ENCODE peak calls at places on chromosomes 7 and 10, in nine cellular contexts. S is NCI-H146, B is NCI-H1092, W is NCI-H510A treated with DMSO at 0.1 percent for 48 hours, D is GOT3, G is left ventricle myocardium superior, Q is H9, I is NCI-H1105 treated with DMSO at 0.1 percent for 48 hours, A is renal cortical epithelial cell. C is an unnamed sample.

GRCh38 chr10:6298428-6298827 is 95.7 kb downstream of the PFKFB3 start:
- DNase-seq in S (no peak), B (no peak), W (no peak), D (no peak), G (no peak), Q (no peak), I (no peak), A (no peak), C (no peak)

GRCh38 chr7:158695726-158696452 is 8.7 kb downstream of the NCAPG2 start:
- DNase-seq in S (no peak), B (no peak), W (peak; percentile 41), D (no peak), G (no peak), Q (peak; percentile 33), I (peak; percentile 21), A (peak; percentile 56), C (peak; percentile 28)

GRCh38 chr10:3825244-3825643 is 40.2 kb upstream of the KLF6 start:
- DNase-seq in S (no peak), B (no peak), W (no peak), D (no peak), G (no peak), Q (no peak), I (no peak), A (peak; percentile 70), C (no peak)

GRCh38 chr7:64876792-64877713 is 26.0 kb upstream of the ZNF273 start:
- DNase-seq in S (peak; percentile 88), B (peak; percentile 77), W (peak; percentile 34), D (no peak), G (peak; percentile 83), Q (peak; percentile 27), I (peak; percentile 69), A (peak; percentile 13), C (no peak)

GRCh38 chr10:37654466-37654865 is 202.9 kb downstream of the ZNF248 start:
- DNase-seq in S (no peak), B (no peak), W (no peak), D (no peak), G (no peak), Q (no peak), I (no peak), A (no peak), C (no peak)

GRCh38 chr10:5292196-5292735 is 72.5 kb upstream of the UCN3 start:
- DNase-seq in S (no peak), B (no peak), W (no peak), D (no peak), G (no peak), Q (no peak), I (no peak), A (no peak), C (no peak)

GRCh38 chr10:113704637-113705343 is 25.1 kb downstream of the CASP7 start:
- DNase-seq in S (peak; percentile 53), B (peak; percentile 21), W (peak; percentile 66), D (no peak), G (no peak), Q (no peak), I (peak; percentile 36), A (peak; percentile 39), C (peak; percentile 14)

GRCh38 chr10:154348-154747 is 19.1 kb downstream of the ZMYND11 start:
- DNase-seq in S (no peak), B (no peak), W (no peak), D (no peak), G (no peak), Q (no peak), I (no peak), A (no peak), C (no peak)

GRCh38 chr10:53601260-53601875 is 828.8 kb upstream of the MBL2 start:
- DNase-seq in S (peak; percentile 46), B (peak; percentile 0), W (peak; percentile 71), D (no peak), G (no peak), Q (no peak), I (peak; percentile 5), A (peak; percentile 59), C (peak; percentile 24)

GRCh38 chr10:125799446-125799845 is 23.6 kb downstream of the UROS start:
- DNase-seq in S (no peak), B (no peak), W (no peak), D (no peak), G (no peak), Q (no peak), I (no peak), A (no peak), C (no peak)

GRCh38 chr10:101027281-101027680 is 3.6 kb downstream of the PDZD7 start:
- DNase-seq in S (no peak), B (no peak), W (no peak), D (no peak), G (no peak), Q (no peak), I (no peak), A (no peak), C (no peak)

GRCh38 chr7:9488555-9488954 is 1055.1 kb downstream of the NXPH1 start:
- DNase-seq in S (no peak), B (no peak), W (no peak), D (no peak), G (no peak), Q (no peak), I (no peak), A (peak; percentile 65), C (peak; percentile 68)

GRCh38 chr7:107690611-107691010 is 30.0 kb downstream of the SLC26A4 start:
- DNase-seq in S (no peak), B (no peak), W (no peak), D (no peak), G (no peak), Q (no peak), I (no peak), A (no peak), C (no peak)

GRCh38 chr7:44043902-44044301 is 600 bp upstream of the DBNL start:
- DNase-seq in S (peak; percentile 22), B (no peak), W (no peak), D (no peak), G (no peak), Q (no peak), I (no peak), A (no peak), C (no peak)

GRCh38 chr10:46525824-46526681 is 30.4 kb downstream of the GPRIN2 start:
- DNase-seq in S (no peak), B (no peak), W (no peak), D (no peak), G (peak; percentile 7), Q (no peak), I (no peak), A (no peak), C (peak; percentile 46)

GRCh38 chr10:58240531-58240930 is 27.2 kb downstream of the IPMK start:
- DNase-seq in S (no peak), B (no peak), W (no peak), D (no peak), G (no peak), Q (no peak), I (no peak), A (peak; percentile 38), C (peak; percentile 29)

GRCh38 chr10:4316166-4316810 is 509.7 kb upstream of the AKR1E2 start:
- DNase-seq in S (no peak), B (no peak), W (no peak), D (peak; percentile 50), G (peak; percentile 46), Q (no peak), I (no peak), A (peak; percentile 11), C (no peak)

GRCh38 chr7:48140001-48140681 is 31.1 kb upstream of the ABCA13 start:
- DNase-seq in S (no peak), B (no peak), W (no peak), D (no peak), G (no peak), Q (no peak), I (no peak), A (peak; percentile 91), C (peak; percentile 27)

GRCh38 chr7:157693071-157693520 is 356.3 kb downstream of the DNAJB6 start:
- DNase-seq in S (peak; percentile 87), B (peak; percentile 77), W (no peak), D (no peak), G (peak; percentile 31), Q (peak; percentile 64), I (no peak), A (no peak), C (no peak)

GRCh38 chr10:6770846-6771245 is 190.8 kb upstream of the PRKCQ start:
- DNase-seq in S (no peak), B (no peak), W (no peak), D (no peak), G (no peak), Q (no peak), I (no peak), A (no peak), C (peak; percentile 51)

GRCh38 chr10:124285587-124286527 is 132.9 kb downstream of the OAT start:
- DNase-seq in S (no peak), B (no peak), W (no peak), D (no peak), G (no peak), Q (no peak), I (no peak), A (no peak), C (no peak)

GRCh38 chr10:92699518-92700272 is 9.9 kb downstream of the HHEX start:
- DNase-seq in S (peak; percentile 65), B (peak; percentile 3), W (peak; percentile 54), D (no peak), G (peak; percentile 59), Q (peak; percentile 71), I (no peak), A (no peak), C (peak; percentile 60)